ENCODE peak calls at places on chromosomes 7 and 10, in ten cellular contexts. Q, E, W, G, T, Y, J, S, I and Z are unnamed samples.
A peak's percentile ranks its signal among the peaks of the same experiment; 100 is the strongest.

GRCh38 chr10:93452143-93452542 is 30.0 kb downstream of the MYOF start:
- DNase-seq in T (no peak), G (no peak), Y (no peak), J (no peak), Q (no peak), E (no peak), W (no peak), S (no peak), I (no peak), Z (no peak)

GRCh38 chr10:35780970-35781642 is 139.0 kb upstream of the FZD8 start:
- DNase-seq in Q (no peak), E (no peak), G (no peak), Y (no peak), T (no peak), S (no peak), W (peak; percentile 9), I (no peak), J (no peak), Z (no peak)

GRCh38 chr7:20651960-20652544 is 36.6 kb downstream of the ABCB5 start:
- DNase-seq in W (no peak), S (no peak), Y (peak; percentile 22), G (no peak), J (no peak), T (no peak), E (no peak), Q (no peak), I (no peak), Z (no peak)

GRCh38 chr10:93072225-93072712 is 1.4 kb upstream of the CYP26A1 start:
- DNase-seq in T (no peak), Q (no peak), S (no peak), G (no peak), Y (no peak), I (no peak), E (no peak), W (no peak), J (no peak), Z (no peak)

GRCh38 chr10:31693499-31693898 is 235.1 kb downstream of the ARHGAP12 start:
- DNase-seq in T (no peak), G (no peak), E (no peak), Q (no peak), S (no peak), I (no peak), W (no peak), J (no peak), Y (no peak), Z (no peak)

GRCh38 chr7:157775560-157776332 is 438.9 kb downstream of the DNAJB6 start:
- DNase-seq in W (no peak), I (no peak), T (no peak), S (no peak), G (no peak), Y (no peak), E (no peak), J (no peak), Q (no peak), Z (no peak)

GRCh38 chr7:14834456-14834855 is 68.1 kb downstream of the DGKB start:
- DNase-seq in Q (no peak), I (no peak), S (peak; percentile 43), W (no peak), J (no peak), Y (peak; percentile 38), T (no peak), G (no peak), E (peak; percentile 11), Z (no peak)

GRCh38 chr7:82221152-82221674 is 222.4 kb downstream of the CACNA2D1 start:
- DNase-seq in W (no peak), J (no peak), T (no peak), Y (no peak), E (no peak), Q (no peak), G (no peak), S (peak; percentile 35), I (no peak), Z (no peak)

DNA sequence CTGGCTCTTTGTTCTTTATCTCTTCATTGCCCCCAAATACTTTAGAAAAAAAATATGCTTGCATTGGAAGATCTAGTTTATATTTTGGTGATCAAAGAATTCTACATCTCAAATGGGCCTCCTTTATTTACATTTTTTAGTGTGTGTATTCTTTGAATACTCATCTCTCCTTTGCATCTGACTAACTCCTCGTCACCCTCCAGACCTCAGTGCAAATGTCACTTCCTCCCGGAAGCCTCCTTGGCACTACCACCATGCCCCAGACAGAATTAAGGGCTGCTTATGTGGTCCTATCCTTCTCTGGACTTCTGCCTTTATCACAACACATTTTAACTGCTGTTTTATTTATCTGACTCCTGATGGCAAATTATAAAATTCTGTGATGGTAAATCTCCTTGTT is 52.0 kb upstream of the PPP1R3C start:
- DNase-seq in I (no peak), Q (no peak), S (peak; percentile 34), Y (no peak), T (no peak), W (no peak), J (no peak), G (no peak), E (no peak), Z (no peak)
- TF ChIP-seq CTCF in I (no peak), Q (no peak), S (no peak), Y (no peak), T (no peak), W (no peak), J (no peak), G (no peak), E (no peak), Z (no peak)

DNA sequence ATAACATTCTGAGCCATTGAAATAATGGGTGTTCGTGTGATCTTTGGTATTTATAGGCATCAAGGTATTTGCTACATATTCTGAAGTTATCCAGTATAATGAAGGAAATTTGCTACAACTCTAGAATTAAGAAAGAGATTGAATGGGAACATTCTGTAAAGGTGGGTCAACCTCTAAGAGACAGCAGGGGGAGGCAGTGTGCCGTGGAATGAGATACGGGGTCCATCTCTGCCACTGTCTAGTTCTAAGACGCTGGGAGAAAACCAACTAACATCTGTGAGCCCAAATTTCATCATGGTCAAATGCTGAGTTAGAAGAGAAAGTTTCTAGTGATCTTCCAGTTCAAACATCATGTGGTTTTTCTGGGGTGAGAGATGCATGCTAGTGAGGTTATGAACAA is 368.9 kb downstream of the SORCS1 start:
- DNase-seq in I (no peak), T (no peak), E (peak; percentile 18), G (peak; percentile 71), S (no peak), W (no peak), Q (peak; percentile 65), Y (no peak), J (peak; percentile 75), Z (peak; percentile 1)
- TF ChIP-seq CTCF in I (no peak), T (no peak), E (peak; percentile 49), G (peak; percentile 85), S (no peak), W (no peak), Q (peak; percentile 22), Y (no peak), J (peak; percentile 84), Z (peak; percentile 64)

GRCh38 chr7:113204415-113204814 is 86.1 kb upstream of the SMIM30 start:
- DNase-seq in I (no peak), Q (no peak), T (no peak), G (no peak), J (no peak), S (no peak), Y (no peak), E (no peak), W (no peak), Z (no peak)

GRCh38 chr7:113207441-113207840 is 89.1 kb upstream of the SMIM30 start:
- DNase-seq in G (no peak), Q (no peak), W (no peak), J (no peak), T (no peak), Y (no peak), S (no peak), I (no peak), E (no peak), Z (no peak)

DNA sequence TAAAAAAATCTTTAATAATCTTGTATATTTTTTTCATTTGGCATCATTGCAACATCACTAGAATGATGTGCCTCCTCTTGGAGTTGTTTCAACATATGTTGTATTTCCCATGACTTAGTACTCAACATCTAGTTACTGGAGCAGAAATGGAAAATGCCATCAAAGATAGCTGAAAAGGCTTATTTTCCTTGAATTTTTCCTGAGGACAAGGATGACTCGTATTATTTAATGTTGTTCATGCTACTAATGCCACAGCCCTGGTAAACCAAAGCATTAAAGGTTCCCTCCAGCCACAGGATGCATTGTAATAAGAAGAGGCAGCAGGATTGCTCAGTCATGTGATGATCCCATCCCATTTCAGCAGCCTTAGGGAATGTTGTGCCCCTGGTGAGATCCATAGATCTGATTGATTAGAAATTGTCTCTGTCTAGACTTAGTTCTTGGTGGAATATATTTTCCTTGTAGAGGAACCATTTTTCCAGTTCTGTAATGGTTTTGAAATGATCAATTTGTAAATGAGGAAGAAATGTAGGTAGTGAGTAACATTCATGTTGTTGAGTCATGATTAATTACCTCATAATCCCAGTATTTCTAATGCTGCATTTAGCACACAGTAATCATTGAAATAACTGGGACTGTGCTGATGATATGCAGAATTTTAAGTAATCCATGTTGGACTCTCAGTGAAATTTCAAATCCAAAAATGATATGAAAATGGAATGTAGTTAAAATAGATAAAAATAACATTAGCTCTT is 91.3 kb upstream of the SMIM30 start:
- DNase-seq in G (no peak), E (no peak), J (no peak), Q (no peak), T (no peak), I (no peak), Y (peak; percentile 38), W (no peak), S (peak; percentile 56), Z (no peak)
- TF ChIP-seq CTCF in G (no peak), E (no peak), J (no peak), Q (no peak), T (no peak), I (no peak), Y (no peak), W (no peak), S (no peak), Z (no peak)

GRCh38 chr7:364536-364935 is 74.6 kb downstream of the FOXL3 start:
- DNase-seq in Y (no peak), T (no peak), W (no peak), I (no peak), S (no peak), G (no peak), J (no peak), E (no peak), Q (no peak), Z (no peak)

GRCh38 chr7:361680-362415 is 71.9 kb downstream of the FOXL3 start:
- DNase-seq in E (no peak), T (no peak), G (no peak), W (no peak), S (no peak), Q (no peak), I (no peak), Y (no peak), J (no peak), Z (no peak)

GRCh38 chr7:363626-364025 is 73.7 kb downstream of the FOXL3 start:
- DNase-seq in W (no peak), I (no peak), T (no peak), Y (no peak), J (no peak), S (no peak), G (no peak), E (no peak), Q (no peak), Z (no peak)

GRCh38 chr7:360454-361100 is 70.6 kb downstream of the FOXL3 start:
- DNase-seq in Y (no peak), I (no peak), W (no peak), T (no peak), S (no peak), G (no peak), J (peak; percentile 42), Q (no peak), E (no peak), Z (no peak)

DNA sequence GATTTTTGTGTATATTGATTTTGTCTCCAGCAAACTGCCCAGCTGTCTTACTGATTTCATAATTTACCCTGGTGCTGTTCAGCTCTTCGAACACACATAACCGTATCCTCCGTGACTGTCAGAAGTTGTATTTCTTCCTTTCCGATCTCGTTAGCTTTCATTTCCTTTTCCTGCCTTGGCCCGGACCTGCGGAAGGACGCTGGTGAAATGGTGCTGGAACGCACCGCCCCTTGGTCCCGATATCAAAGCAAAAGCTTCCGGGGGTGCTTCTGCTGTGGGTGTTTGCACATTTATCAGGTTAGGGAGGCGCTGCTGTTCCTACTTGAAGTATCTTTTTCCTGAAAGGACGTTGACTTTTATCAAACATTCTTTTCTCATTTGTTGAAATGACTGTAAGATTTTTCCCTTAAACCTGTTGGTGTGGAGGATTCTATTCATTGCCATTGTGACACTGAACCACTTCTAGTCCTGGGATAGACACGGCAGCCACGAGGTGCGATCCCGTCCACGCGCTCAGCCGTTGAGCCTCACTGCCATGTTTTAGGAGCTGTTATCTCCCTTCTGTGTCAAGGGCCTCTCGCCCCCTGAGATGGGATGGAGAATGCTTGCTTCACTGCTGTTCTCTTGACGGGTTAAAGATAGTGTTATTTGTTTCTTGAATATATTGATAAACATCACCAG is 72.6 kb downstream of the FOXL3 start:
- DNase-seq in T (no peak), S (peak; percentile 4), Y (no peak), E (no peak), Q (no peak), W (no peak), I (no peak), G (no peak), J (no peak), Z (no peak)
- TF ChIP-seq CTCF in T (no peak), S (no peak), Y (no peak), E (no peak), Q (no peak), W (no peak), I (no peak), G (no peak), J (no peak), Z (no peak)